ENCODE peak calls at places on chromosome 4, in nine cellular contexts. One of them, this sample, is unnamed.

GRCh38 chr4:53545238-53545637 is 46.0 kb downstream of the LNX1 start:
- DNase-seq in thoracic aorta: no peak
- DNase-seq in H7: peak; percentile 28
- DNase-seq in hepatocyte: no peak
- DNase-seq in Caco-2: no peak
- DNase-seq in CD8-positive, alpha-beta T cell: no peak
- DNase-seq in GM06990: no peak
- DNase-seq in fibroblast of pulmonary artery: no peak
- DNase-seq in adipocyte: no peak
- DNase-seq in this sample: no peak

GRCh38 chr4:26206981-26207380 is 113.8 kb upstream of the RBPJ start:
- DNase-seq in GM06990: no peak
- DNase-seq in H7: no peak
- DNase-seq in thoracic aorta: no peak
- DNase-seq in hepatocyte: no peak
- DNase-seq in fibroblast of pulmonary artery: no peak
- DNase-seq in Caco-2: no peak
- DNase-seq in CD8-positive, alpha-beta T cell: no peak
- DNase-seq in adipocyte: no peak
- DNase-seq in this sample: no peak

GRCh38 chr4:79689735-79690134 is 281.7 kb upstream of the GK2 start:
- DNase-seq in fibroblast of pulmonary artery: no peak
- DNase-seq in thoracic aorta: no peak
- DNase-seq in Caco-2: no peak
- DNase-seq in GM06990: no peak
- DNase-seq in adipocyte: no peak
- DNase-seq in hepatocyte: no peak
- DNase-seq in H7: no peak
- DNase-seq in CD8-positive, alpha-beta T cell: no peak
- DNase-seq in this sample: peak; percentile 1

GRCh38 chr4:138838251-138838650 is 177.3 kb upstream of the NOCT start:
- DNase-seq in H7: no peak
- DNase-seq in fibroblast of pulmonary artery: no peak
- DNase-seq in hepatocyte: no peak
- DNase-seq in CD8-positive, alpha-beta T cell: no peak
- DNase-seq in thoracic aorta: no peak
- DNase-seq in adipocyte: no peak
- DNase-seq in GM06990: no peak
- DNase-seq in Caco-2: no peak
- DNase-seq in this sample: no peak

GRCh38 chr4:75497133-75497532 is 17.1 kb downstream of the RCHY1 start:
- DNase-seq in H7: no peak
- DNase-seq in CD8-positive, alpha-beta T cell: no peak
- DNase-seq in fibroblast of pulmonary artery: peak; percentile 8
- DNase-seq in Caco-2: no peak
- DNase-seq in hepatocyte: no peak
- DNase-seq in GM06990: no peak
- DNase-seq in adipocyte: peak; percentile 27
- DNase-seq in thoracic aorta: no peak
- DNase-seq in this sample: no peak

GRCh38 chr4:186074189-186074588 is 5.2 kb downstream of the TLR3 start:
- DNase-seq in CD8-positive, alpha-beta T cell: no peak
- DNase-seq in hepatocyte: no peak
- DNase-seq in fibroblast of pulmonary artery: no peak
- DNase-seq in GM06990: no peak
- DNase-seq in H7: no peak
- DNase-seq in thoracic aorta: no peak
- DNase-seq in Caco-2: no peak
- DNase-seq in adipocyte: no peak
- DNase-seq in this sample: no peak

GRCh38 chr4:57051524-57051923 is 58.7 kb downstream of the IGFBP7 start:
- DNase-seq in GM06990: no peak
- DNase-seq in thoracic aorta: no peak
- DNase-seq in fibroblast of pulmonary artery: no peak
- DNase-seq in CD8-positive, alpha-beta T cell: no peak
- DNase-seq in H7: no peak
- DNase-seq in adipocyte: no peak
- DNase-seq in hepatocyte: no peak
- DNase-seq in Caco-2: no peak
- DNase-seq in this sample: no peak

GRCh38 chr4:72390409-72390808 is 178.6 kb downstream of the ADAMTS3 start:
- DNase-seq in CD8-positive, alpha-beta T cell: no peak
- DNase-seq in GM06990: no peak
- DNase-seq in Caco-2: no peak
- DNase-seq in fibroblast of pulmonary artery: peak; percentile 62
- DNase-seq in hepatocyte: no peak
- DNase-seq in adipocyte: peak; percentile 67
- DNase-seq in H7: no peak
- DNase-seq in thoracic aorta: no peak
- DNase-seq in this sample: no peak

GRCh38 chr4:24763631-24764302 is 31.6 kb upstream of the SOD3 start:
- DNase-seq in thoracic aorta: no peak
- DNase-seq in hepatocyte: peak; percentile 16
- DNase-seq in fibroblast of pulmonary artery: peak; percentile 53
- DNase-seq in GM06990: no peak
- DNase-seq in Caco-2: peak; percentile 53
- DNase-seq in CD8-positive, alpha-beta T cell: no peak
- DNase-seq in H7: no peak
- DNase-seq in adipocyte: peak; percentile 79
- DNase-seq in this sample: peak; percentile 34

GRCh38 chr4:183409463-183409862 is 35.0 kb upstream of the CDKN2AIP start:
- DNase-seq in adipocyte: no peak
- DNase-seq in H7: no peak
- DNase-seq in hepatocyte: peak; percentile 51
- DNase-seq in Caco-2: peak; percentile 22
- DNase-seq in CD8-positive, alpha-beta T cell: no peak
- DNase-seq in GM06990: no peak
- DNase-seq in fibroblast of pulmonary artery: no peak
- DNase-seq in thoracic aorta: no peak
- DNase-seq in this sample: no peak

GRCh38 chr4:110088670-110089069 is 109.7 kb downstream of the ELOVL6 start:
- DNase-seq in adipocyte: no peak
- DNase-seq in fibroblast of pulmonary artery: peak; percentile 46
- DNase-seq in GM06990: peak; percentile 20
- DNase-seq in H7: no peak
- DNase-seq in hepatocyte: no peak
- DNase-seq in thoracic aorta: no peak
- DNase-seq in Caco-2: no peak
- DNase-seq in CD8-positive, alpha-beta T cell: no peak
- DNase-seq in this sample: no peak

GRCh38 chr4:174136013-174136412 is 147.5 kb downstream of the FBXO8 start:
- DNase-seq in adipocyte: peak; percentile 68
- DNase-seq in GM06990: no peak
- DNase-seq in Caco-2: no peak
- DNase-seq in hepatocyte: peak; percentile 19
- DNase-seq in thoracic aorta: no peak
- DNase-seq in H7: no peak
- DNase-seq in fibroblast of pulmonary artery: peak; percentile 20
- DNase-seq in CD8-positive, alpha-beta T cell: no peak
- DNase-seq in this sample: peak; percentile 56

GRCh38 chr4:139528377-139529005 is 27.5 kb downstream of the SETD7 start:
- DNase-seq in CD8-positive, alpha-beta T cell: peak; percentile 30
- DNase-seq in GM06990: peak; percentile 59
- DNase-seq in Caco-2: no peak
- DNase-seq in hepatocyte: peak; percentile 52
- DNase-seq in thoracic aorta: no peak
- DNase-seq in H7: no peak
- DNase-seq in adipocyte: peak; percentile 81
- DNase-seq in fibroblast of pulmonary artery: peak; percentile 93
- DNase-seq in this sample: peak; percentile 23

GRCh38 chr4:128844931-128845330 is 35.4 kb downstream of the JADE1 start:
- DNase-seq in GM06990: no peak
- DNase-seq in H7: no peak
- DNase-seq in thoracic aorta: no peak
- DNase-seq in fibroblast of pulmonary artery: no peak
- DNase-seq in CD8-positive, alpha-beta T cell: no peak
- DNase-seq in hepatocyte: no peak
- DNase-seq in Caco-2: no peak
- DNase-seq in adipocyte: no peak
- DNase-seq in this sample: no peak

GRCh38 chr4:91729851-91730250 is 573.9 kb upstream of the GRID2 start:
- DNase-seq in thoracic aorta: no peak
- DNase-seq in adipocyte: no peak
- DNase-seq in CD8-positive, alpha-beta T cell: no peak
- DNase-seq in fibroblast of pulmonary artery: no peak
- DNase-seq in Caco-2: no peak
- DNase-seq in H7: no peak
- DNase-seq in GM06990: no peak
- DNase-seq in hepatocyte: no peak
- DNase-seq in this sample: no peak
- H3K4me3 ChIP-seq in thoracic aorta: no peak overlapping the region
- H3K4me3 ChIP-seq in adipocyte: no peak overlapping the region
- H3K4me3 ChIP-seq in CD8-positive, alpha-beta T cell: no peak overlapping the region
- H3K4me3 ChIP-seq in fibroblast of pulmonary artery: no peak overlapping the region
- H3K4me3 ChIP-seq in Caco-2: no peak overlapping the region
- H3K4me3 ChIP-seq in H7: no peak overlapping the region
- H3K4me3 ChIP-seq in GM06990: no peak overlapping the region
- H3K4me3 ChIP-seq in hepatocyte: no peak overlapping the region
- H3K4me3 ChIP-seq in this sample: no peak overlapping the region

GRCh38 chr4:2462218-2462991 is 6.5 kb upstream of the RNF4 start:
- DNase-seq in thoracic aorta: no peak
- DNase-seq in CD8-positive, alpha-beta T cell: peak; percentile 69
- DNase-seq in H7: peak; percentile 98
- DNase-seq in GM06990: peak; percentile 82
- DNase-seq in fibroblast of pulmonary artery: peak; percentile 76
- DNase-seq in Caco-2: peak; percentile 84
- DNase-seq in adipocyte: peak; percentile 92
- DNase-seq in hepatocyte: peak; percentile 91
- DNase-seq in this sample: peak; percentile 81
- H3K4me3 ChIP-seq in thoracic aorta: peak overlapping the region; percentile 83
- H3K4me3 ChIP-seq in CD8-positive, alpha-beta T cell: peak overlapping the region; percentile 50
- H3K4me3 ChIP-seq in H7: peak overlapping the region; percentile 39
- H3K4me3 ChIP-seq in GM06990: peak overlapping the region; percentile 38
- H3K4me3 ChIP-seq in fibroblast of pulmonary artery: peak overlapping the region; percentile 37
- H3K4me3 ChIP-seq in Caco-2: peak overlapping the region; percentile 33
- H3K4me3 ChIP-seq in adipocyte: peak overlapping the region; percentile 68
- H3K4me3 ChIP-seq in hepatocyte: peak overlapping the region; percentile 54
- H3K4me3 ChIP-seq in this sample: peak overlapping the region; percentile 55

DNA sequence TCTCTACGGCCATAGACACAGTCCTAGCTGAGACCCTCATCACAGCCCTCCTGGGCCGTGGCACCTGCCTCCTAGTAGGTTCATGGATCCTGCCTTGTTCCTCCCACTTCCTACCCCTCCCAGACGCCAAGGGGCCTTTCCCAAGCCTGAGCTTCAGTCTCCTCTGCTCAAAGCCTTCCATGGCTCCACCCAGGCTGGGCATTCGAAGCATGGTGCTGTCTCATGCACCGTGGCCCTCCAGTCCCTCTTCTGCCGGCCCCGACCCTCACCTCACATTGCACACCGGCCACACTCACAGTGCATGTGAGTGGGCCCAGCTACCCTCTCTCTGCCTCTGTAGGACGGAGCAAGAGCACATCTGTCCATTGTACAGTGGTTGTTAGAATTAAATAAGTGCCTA is 21.7 kb upstream of the KIAA0232 start:
- DNase-seq in H7: no peak
- DNase-seq in Caco-2: no peak
- DNase-seq in adipocyte: no peak
- DNase-seq in fibroblast of pulmonary artery: no peak
- DNase-seq in thoracic aorta: no peak
- DNase-seq in hepatocyte: no peak
- DNase-seq in CD8-positive, alpha-beta T cell: no peak
- DNase-seq in GM06990: no peak
- DNase-seq in this sample: no peak
- H3K4me3 ChIP-seq in H7: no peak overlapping the region
- H3K4me3 ChIP-seq in Caco-2: no peak overlapping the region
- H3K4me3 ChIP-seq in adipocyte: no peak overlapping the region
- H3K4me3 ChIP-seq in fibroblast of pulmonary artery: no peak overlapping the region
- H3K4me3 ChIP-seq in thoracic aorta: no peak overlapping the region
- H3K4me3 ChIP-seq in hepatocyte: no peak overlapping the region
- H3K4me3 ChIP-seq in CD8-positive, alpha-beta T cell: no peak overlapping the region
- H3K4me3 ChIP-seq in GM06990: no peak overlapping the region
- H3K4me3 ChIP-seq in this sample: no peak overlapping the region

DNA sequence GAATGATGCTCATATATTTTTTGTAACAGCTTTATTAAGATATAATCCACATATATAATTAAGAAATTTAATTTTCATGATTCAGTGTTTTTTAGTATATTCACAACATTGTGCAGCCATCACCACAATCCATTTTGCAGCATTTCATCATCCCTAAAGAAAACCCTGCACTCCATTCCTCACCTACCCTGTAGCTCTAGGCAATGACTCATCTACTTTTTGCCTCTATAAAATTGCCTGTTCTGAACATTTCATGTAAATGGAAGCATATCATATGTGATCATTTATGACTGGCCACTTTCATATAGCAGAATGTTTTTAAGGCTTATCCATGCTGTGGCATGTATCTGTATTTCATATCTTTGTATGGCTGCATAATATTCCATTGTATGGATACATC is 339.9 kb downstream of the MAPK10 start:
- DNase-seq in CD8-positive, alpha-beta T cell: no peak
- DNase-seq in adipocyte: no peak
- DNase-seq in thoracic aorta: no peak
- DNase-seq in hepatocyte: no peak
- DNase-seq in Caco-2: no peak
- DNase-seq in fibroblast of pulmonary artery: no peak
- DNase-seq in H7: no peak
- DNase-seq in GM06990: no peak
- DNase-seq in this sample: no peak
- H3K4me3 ChIP-seq in CD8-positive, alpha-beta T cell: no peak overlapping the region
- H3K4me3 ChIP-seq in adipocyte: no peak overlapping the region
- H3K4me3 ChIP-seq in thoracic aorta: no peak overlapping the region
- H3K4me3 ChIP-seq in hepatocyte: no peak overlapping the region
- H3K4me3 ChIP-seq in Caco-2: no peak overlapping the region
- H3K4me3 ChIP-seq in fibroblast of pulmonary artery: no peak overlapping the region
- H3K4me3 ChIP-seq in H7: no peak overlapping the region
- H3K4me3 ChIP-seq in GM06990: no peak overlapping the region
- H3K4me3 ChIP-seq in this sample: no peak overlapping the region

GRCh38 chr4:15653430-15653829 is 1.7 kb downstream of the FBXL5 start:
- DNase-seq in GM06990: no peak
- DNase-seq in thoracic aorta: no peak
- DNase-seq in H7: no peak
- DNase-seq in Caco-2: no peak
- DNase-seq in CD8-positive, alpha-beta T cell: no peak
- DNase-seq in fibroblast of pulmonary artery: no peak
- DNase-seq in adipocyte: peak; percentile 25
- DNase-seq in hepatocyte: no peak
- DNase-seq in this sample: no peak
- H3K4me3 ChIP-seq in GM06990: peak overlapping the region; percentile 78
- H3K4me3 ChIP-seq in thoracic aorta: peak overlapping the region; percentile 70
- H3K4me3 ChIP-seq in H7: peak overlapping the region; percentile 86
- H3K4me3 ChIP-seq in Caco-2: peak overlapping the region; percentile 65
- H3K4me3 ChIP-seq in CD8-positive, alpha-beta T cell: peak overlapping the region; percentile 62
- H3K4me3 ChIP-seq in fibroblast of pulmonary artery: peak overlapping the region; percentile 73
- H3K4me3 ChIP-seq in adipocyte: peak overlapping the region; percentile 93
- H3K4me3 ChIP-seq in hepatocyte: peak overlapping the region; percentile 96
- H3K4me3 ChIP-seq in this sample: peak overlapping the region; percentile 73

GRCh38 chr4:37837446-37837845 is 11.0 kb downstream of the PGM2 start:
- DNase-seq in CD8-positive, alpha-beta T cell: no peak
- DNase-seq in adipocyte: peak; percentile 7
- DNase-seq in fibroblast of pulmonary artery: peak; percentile 95
- DNase-seq in thoracic aorta: no peak
- DNase-seq in GM06990: no peak
- DNase-seq in hepatocyte: no peak
- DNase-seq in H7: no peak
- DNase-seq in Caco-2: no peak
- DNase-seq in this sample: peak; percentile 83
- H3K4me3 ChIP-seq in CD8-positive, alpha-beta T cell: no peak overlapping the region
- H3K4me3 ChIP-seq in adipocyte: no peak overlapping the region
- H3K4me3 ChIP-seq in fibroblast of pulmonary artery: no peak overlapping the region
- H3K4me3 ChIP-seq in thoracic aorta: no peak overlapping the region
- H3K4me3 ChIP-seq in GM06990: no peak overlapping the region
- H3K4me3 ChIP-seq in hepatocyte: no peak overlapping the region
- H3K4me3 ChIP-seq in H7: no peak overlapping the region
- H3K4me3 ChIP-seq in Caco-2: no peak overlapping the region
- H3K4me3 ChIP-seq in this sample: no peak overlapping the region

GRCh38 chr4:76688737-76689078 is 209.2 kb downstream of the SOWAHB start:
- DNase-seq in H7: no peak
- DNase-seq in CD8-positive, alpha-beta T cell: no peak
- DNase-seq in fibroblast of pulmonary artery: no peak
- DNase-seq in Caco-2: no peak
- DNase-seq in adipocyte: peak; percentile 58
- DNase-seq in GM06990: no peak
- DNase-seq in hepatocyte: no peak
- DNase-seq in thoracic aorta: no peak
- DNase-seq in this sample: no peak
- H3K4me3 ChIP-seq in H7: peak overlapping the region; percentile 76
- H3K4me3 ChIP-seq in CD8-positive, alpha-beta T cell: peak overlapping the region; percentile 31
- H3K4me3 ChIP-seq in fibroblast of pulmonary artery: peak overlapping the region; percentile 59
- H3K4me3 ChIP-seq in Caco-2: peak overlapping the region; percentile 65
- H3K4me3 ChIP-seq in adipocyte: peak overlapping the region; percentile 82
- H3K4me3 ChIP-seq in GM06990: peak overlapping the region; percentile 61
- H3K4me3 ChIP-seq in hepatocyte: peak overlapping the region; percentile 37
- H3K4me3 ChIP-seq in thoracic aorta: peak overlapping the region; percentile 75
- H3K4me3 ChIP-seq in this sample: peak overlapping the region; percentile 57